ENCODE peak calls at places on chromosomes 4 and X, in four cellular contexts. O is stomach, R is Panc1, B is GM23248. F is an unnamed sample.

GRCh38 chr4:2816401-2816954 is 23.6 kb downstream of the SH3BP2 start:
- DNase-seq in B (no peak), O (no peak), R (no peak), F (no peak)

GRCh38 chrX:46662594-46662993 is 89.0 kb downstream of the CHST7 start:
- DNase-seq in R (no peak), O (no peak), B (no peak), F (no peak)

GRCh38 chr4:119191505-119191904 is 21.0 kb upstream of the USP53 start:
- DNase-seq in B (no peak), R (no peak), O (no peak), F (no peak)

GRCh38 chr4:74675673-74676279 is 118.5 kb downstream of the BTC start:
- DNase-seq in B (peak; percentile 83), O (no peak), R (no peak), F (no peak)

GRCh38 chr4:124738994-124739393 is 26.5 kb upstream of the ANKRD50 start:
- DNase-seq in O (no peak), R (no peak), B (no peak), F (no peak)

GRCh38 chrX:108439961-108440696 is 491 bp downstream of the COL4A5 start:
- DNase-seq in B (peak; percentile 55), O (no peak), R (no peak), F (no peak)

GRCh38 chrX:85052207-85052606 is 48.5 kb downstream of the APOOL start:
- DNase-seq in R (no peak), O (no peak), B (peak; percentile 46), F (no peak)

GRCh38 chr4:1348014-1348513 is 1.1 kb downstream of the UVSSA start:
- DNase-seq in R (no peak), O (no peak), B (no peak), F (no peak)

GRCh38 chr4:25089058-25089763 is 58.5 kb upstream of the LGI2 start:
- DNase-seq in O (no peak), R (no peak), B (no peak), F (no peak)

GRCh38 chr4:136526517-136526916 is 1005.8 kb downstream of the PCDH18 start:
- DNase-seq in B (no peak), R (no peak), O (no peak), F (no peak)

GRCh38 chr4:78059524-78059889 is 2.4 kb downstream of the FRAS1 start:
- DNase-seq in O (peak; percentile 54), R (peak; percentile 20), B (peak; percentile 92), F (no peak)

GRCh38 chr4:163525982-163526381 is 31.5 kb downstream of the TMA16 start:
- DNase-seq in B (no peak), R (no peak), O (no peak), F (no peak)

GRCh38 chr4:163523791-163524365 is 29.4 kb downstream of the TMA16 start:
- DNase-seq in R (no peak), O (no peak), B (no peak), F (no peak)

GRCh38 chr4:163528618-163529017 is 34.1 kb downstream of the TMA16 start:
- DNase-seq in B (no peak), R (no peak), O (no peak), F (no peak)

GRCh38 chr4:163527172-163527571 is 32.7 kb downstream of the TMA16 start:
- DNase-seq in B (no peak), R (no peak), O (no peak), F (no peak)
- H3K36me3 ChIP-seq in B (peaks cover 67% of the 10 kb centered on the region), R (peaks cover 36% of the 10 kb centered on the region), O (peaks cover 88% of the 10 kb centered on the region), F (peaks cover 88% of the 10 kb centered on the region)

GRCh38 chrX:10117864-10118377 is 38.9 kb upstream of the CLCN4 start:
- DNase-seq in B (no peak), R (no peak), O (no peak), F (no peak)
- H3K36me3 ChIP-seq in B (no peaks in the 10 kb centered on the region), R (no peaks in the 10 kb centered on the region), O (peaks cover 11% of the 10 kb centered on the region), F (peaks cover 9% of the 10 kb centered on the region)

GRCh38 chrX:53587795-53588194 is 98.7 kb downstream of the HUWE1 start:
- DNase-seq in B (peak; percentile 6), R (no peak), O (no peak), F (no peak)
- H3K36me3 ChIP-seq in B (peaks cover 79% of the 10 kb centered on the region), R (peaks cover 77% of the 10 kb centered on the region), O (peaks cover 100% of the 10 kb centered on the region), F (peaks cover 96% of the 10 kb centered on the region)

GRCh38 chr4:84708406-84709135 is 125.6 kb downstream of the CDS1 start:
- DNase-seq in R (no peak), O (no peak), B (peak; percentile 39), F (no peak)

GRCh38 chr4:84710520-84710919 is 127.6 kb downstream of the CDS1 start:
- DNase-seq in O (no peak), R (no peak), B (no peak), F (no peak)

DNA sequence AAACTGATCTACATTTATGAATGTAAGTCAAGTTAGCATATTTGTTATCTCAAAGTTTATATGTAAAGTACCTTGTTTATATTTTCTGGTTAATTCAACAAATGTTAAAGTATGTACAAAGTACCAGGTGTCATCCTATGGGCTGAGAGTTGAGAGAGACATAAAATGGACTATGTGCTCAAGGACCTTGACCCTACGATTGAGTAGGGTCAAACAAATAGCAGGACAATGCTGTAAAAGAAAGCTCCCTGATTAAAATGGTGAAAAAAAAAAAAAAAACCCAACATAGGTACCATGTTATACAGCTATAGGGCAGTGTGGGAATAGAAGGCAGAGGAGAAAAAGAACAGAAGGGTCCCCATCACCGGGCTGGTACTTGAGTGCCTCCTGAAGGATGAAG is 123.4 kb downstream of the CDS1 start:
- DNase-seq in O (no peak), R (no peak), B (no peak), F (no peak)
- H3K36me3 ChIP-seq in O (peaks cover 95% of the 10 kb centered on the region), R (peaks cover 11% of the 10 kb centered on the region), B (peaks cover 75% of the 10 kb centered on the region), F (peaks cover 80% of the 10 kb centered on the region)

GRCh38 chr4:88745175-88745574 is 47.5 kb upstream of the NAP1L5 start:
- DNase-seq in B (no peak), O (no peak), R (no peak), F (no peak)
- H3K36me3 ChIP-seq in B (no peaks in the 10 kb centered on the region), O (peaks cover 92% of the 10 kb centered on the region), R (no peaks in the 10 kb centered on the region), F (no peaks in the 10 kb centered on the region)

GRCh38 chr4:153295131-153295755 is 49.2 kb upstream of the MND1 start:
- DNase-seq in R (no peak), B (no peak), O (no peak), F (peak; percentile 54)

GRCh38 chr4:153292897-153293674 is 51.4 kb upstream of the MND1 start:
- DNase-seq in R (no peak), B (no peak), O (no peak), F (no peak)

GRCh38 chr4:153294631-153295030 is 49.9 kb upstream of the MND1 start:
- DNase-seq in R (no peak), O (no peak), B (peak; percentile 56), F (no peak)

GRCh38 chr4:153291562-153291961 is 52.9 kb upstream of the MND1 start:
- DNase-seq in B (no peak), O (no peak), R (no peak), F (no peak)

DNA sequence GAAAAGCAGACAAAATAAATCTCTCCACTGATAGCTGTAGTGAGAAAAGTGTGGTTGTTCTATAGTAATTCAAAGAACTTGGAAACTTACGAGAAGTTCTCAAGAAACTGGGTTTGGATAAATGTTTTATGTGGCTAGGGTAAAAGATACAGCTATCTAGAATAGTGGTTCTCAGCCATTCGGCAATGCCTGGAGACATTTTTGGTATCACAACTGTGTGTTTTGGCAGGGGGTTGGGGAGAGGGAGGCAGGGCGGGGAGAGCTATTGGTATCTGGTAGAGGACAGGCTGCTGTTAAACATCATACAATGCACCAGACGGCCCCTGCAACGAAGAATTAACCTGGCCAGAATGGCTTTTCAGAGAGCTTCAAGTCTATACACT is 50.8 kb upstream of the MND1 start:
- DNase-seq in B (no peak), R (no peak), O (no peak), F (no peak)
- H3K36me3 ChIP-seq in B (no peaks in the 10 kb centered on the region), R (no peaks in the 10 kb centered on the region), O (peaks cover 68% of the 10 kb centered on the region), F (no peaks in the 10 kb centered on the region)

GRCh38 chr4:10102193-10102980 is 14.2 kb downstream of the WDR1 start:
- DNase-seq in R (no peak), B (peak; percentile 68), O (no peak), F (no peak)
- H3K36me3 ChIP-seq in R (peaks cover 2% of the 10 kb centered on the region), B (peaks cover 38% of the 10 kb centered on the region), O (peaks cover 65% of the 10 kb centered on the region), F (peaks cover 77% of the 10 kb centered on the region)

F was measured in RWPE2.